ENCODE peak calls at places on chromosomes 11 and 22, in ten cellular contexts. X is BE2C, R is upper lobe of right lung, F is stomach, C is AG09309, Z is astrocyte of the spinal cord, S is epithelial cell of esophagus, M is right atrium auricular region, N is foreskin fibroblast, W is lower leg skin. L is an unnamed sample.

GRCh38 chr22:43891360-43892182 is at the start of gene PNPLA5:
- DNase-seq in X (no peak), R (peak), F (no peak), C (no peak), Z (no peak), S (peak), M (no peak), N (peak), W (no peak), L (no peak)

GRCh38 chr22:39559456-39560105 is 11.0 kb upstream of the CACNA1I start:
- DNase-seq in X (peak), R (no peak), F (no peak), C (no peak), Z (no peak), S (no peak), M (no peak), N (peak), W (no peak), L (no peak)

GRCh38 chr11:6606471-6607189 is 3.1 kb downstream of the ILK start:
- DNase-seq in X (peak), R (peak), F (peak), C (peak), Z (peak), S (peak), M (peak), N (peak), W (peak), L (peak)

GRCh38 chr11:64989416-64989815 is 7.4 kb downstream of the BATF2 start:
- DNase-seq in X (no peak), R (no peak), F (no peak), C (no peak), Z (no peak), S (no peak), M (no peak), N (no peak), W (no peak), L (no peak)

GRCh38 chr11:15635501-15635900 is 520.8 kb downstream of the INSC start:
- DNase-seq in X (no peak), R (no peak), F (no peak), C (no peak), Z (no peak), S (no peak), M (no peak), N (no peak), W (no peak), L (no peak)

GRCh38 chr11:1076061-1076665 is 1.5 kb downstream of the MUC2 start:
- DNase-seq in X (no peak), R (peak), F (no peak), C (no peak), Z (no peak), S (no peak), M (no peak), N (no peak), W (no peak), L (no peak)

GRCh38 chr22:37999640-38000272 is 15.4 kb upstream of the SOX10 start:
- DNase-seq in X (peak), R (no peak), F (no peak), C (no peak), Z (peak), S (peak), M (no peak), N (peak), W (no peak), L (no peak)

GRCh38 chr11:62694455-62695167 is 5.3 kb upstream of the LRRN4CL start:
- DNase-seq in X (peak), R (peak), F (peak), C (no peak), Z (peak), S (peak), M (peak), N (peak), W (peak), L (peak)

GRCh38 chr11:70524096-70524922 is 126.0 kb downstream of the CTTN start:
- DNase-seq in X (peak), R (peak), F (no peak), C (no peak), Z (no peak), S (no peak), M (no peak), N (no peak), W (no peak), L (peak)

GRCh38 chr11:61587951-61588695 is 7.2 kb upstream of the SYT7 start:
- DNase-seq in X (peak), R (peak), F (peak), C (no peak), Z (no peak), S (peak), M (no peak), N (peak), W (peak), L (peak)

GRCh38 chr11:117841582-117842031 is 17.1 kb upstream of the FXYD2 start:
- DNase-seq in X (no peak), R (no peak), F (peak), C (no peak), Z (no peak), S (no peak), M (peak), N (no peak), W (peak), L (no peak)

GRCh38 chr11:116371146-116371545 is 401.6 kb downstream of the BUD13 start:
- DNase-seq in X (peak), R (no peak), F (no peak), C (no peak), Z (no peak), S (no peak), M (no peak), N (no peak), W (no peak), L (no peak)

GRCh38 chr11:76380161-76380976 is 563 bp downstream of the THAP12 start:
- DNase-seq in X (no peak), R (peak), F (no peak), C (no peak), Z (peak), S (peak), M (no peak), N (peak), W (no peak), L (no peak)

GRCh38 chr11:128194226-128194625 is 393.1 kb downstream of the ETS1 start:
- DNase-seq in X (no peak), R (no peak), F (no peak), C (no peak), Z (no peak), S (no peak), M (no peak), N (peak), W (no peak), L (no peak)

GRCh38 chr11:6755303-6755952 is 16.3 kb downstream of the OR2AG2 start:
- DNase-seq in X (peak), R (no peak), F (peak), C (no peak), Z (peak), S (peak), M (no peak), N (peak), W (no peak), L (no peak)

GRCh38 chr11:108019870-108020540 is 11.3 kb downstream of the CUL5 start:
- DNase-seq in X (no peak), R (no peak), F (no peak), C (no peak), Z (peak), S (peak), M (no peak), N (peak), W (no peak), L (no peak)

GRCh38 chr22:50696799-50697561 is 24.4 kb downstream of the SHANK3 start:
- DNase-seq in X (peak), R (peak), F (no peak), C (no peak), Z (no peak), S (peak), M (no peak), N (peak), W (peak), L (no peak)

GRCh38 chr22:43895986-43896645 is 4.3 kb upstream of the PNPLA5 start:
- DNase-seq in X (no peak), R (no peak), F (no peak), C (no peak), Z (no peak), S (no peak), M (no peak), N (no peak), W (no peak), L (no peak)

GRCh38 chr11:19872526-19873135 is 160.0 kb downstream of the NAV2 start:
- DNase-seq in X (no peak), R (no peak), F (no peak), C (no peak), Z (no peak), S (peak), M (no peak), N (no peak), W (no peak), L (no peak)

GRCh38 chr11:132623496-132623895 is 908.8 kb downstream of the OPCML start:
- DNase-seq in X (no peak), R (no peak), F (no peak), C (no peak), Z (no peak), S (no peak), M (no peak), N (peak), W (no peak), L (no peak)

GRCh38 chr11:118092907-118093571 is 6.3 kb upstream of the SMIM35 start:
- DNase-seq in X (no peak), R (no peak), F (no peak), C (no peak), Z (no peak), S (peak), M (no peak), N (no peak), W (no peak), L (no peak)

GRCh38 chr11:122601131-122602125 is 54.1 kb upstream of the UBASH3B start:
- DNase-seq in X (no peak), R (no peak), F (no peak), C (peak), Z (peak), S (peak), M (no peak), N (peak), W (no peak), L (no peak)

GRCh38 chr11:33778682-33779081 is 4.4 kb upstream of the FBXO3 start:
- DNase-seq in X (peak), R (no peak), F (no peak), C (peak), Z (peak), S (no peak), M (no peak), N (peak), W (no peak), L (no peak)

GRCh38 chr11:128448487-128448886 is 138.9 kb downstream of the ETS1 start:
- DNase-seq in X (no peak), R (no peak), F (peak), C (no peak), Z (peak), S (peak), M (no peak), N (peak), W (peak), L (peak)

GRCh38 chr11:71221851-71222250 is 30.5 kb downstream of the SHANK2 start:
- DNase-seq in X (no peak), R (peak), F (no peak), C (no peak), Z (no peak), S (no peak), M (no peak), N (no peak), W (peak), L (no peak)

GRCh38 chr11:8814923-8815240 is 96.1 kb upstream of the AKIP1 start:
- DNase-seq in X (no peak), R (no peak), F (no peak), C (no peak), Z (peak), S (no peak), M (no peak), N (peak), W (no peak), L (no peak)

GRCh38 chr11:101127699-101128570 is 1.7 kb downstream of the PGR start:
- DNase-seq in X (peak), R (peak), F (peak), C (no peak), Z (no peak), S (no peak), M (peak), N (peak), W (peak), L (no peak)

GRCh38 chr22:32991353-32992115 is 66.6 kb downstream of the SYN3 start:
- DNase-seq in X (peak), R (peak), F (no peak), C (no peak), Z (no peak), S (peak), M (peak), N (peak), W (peak), L (no peak)

GRCh38 chr11:63829823-63830489 is 9.0 kb upstream of the MARK2 start:
- DNase-seq in X (peak), R (no peak), F (no peak), C (no peak), Z (peak), S (no peak), M (no peak), N (peak), W (no peak), L (no peak)

GRCh38 chr22:22197993-22198402 is 46.6 kb upstream of the VPREB1 start:
- DNase-seq in X (no peak), R (no peak), F (no peak), C (no peak), Z (no peak), S (no peak), M (no peak), N (no peak), W (no peak), L (no peak)

GRCh38 chr22:22684605-22685561 is 40.5 kb downstream of the GGTLC2 start:
- DNase-seq in X (peak), R (no peak), F (no peak), C (peak), Z (peak), S (no peak), M (no peak), N (peak), W (no peak), L (peak)

GRCh38 chr22:48101704-48102103 is 1339.3 kb downstream of the TBC1D22A start:
- DNase-seq in X (no peak), R (no peak), F (peak), C (no peak), Z (no peak), S (no peak), M (no peak), N (no peak), W (peak), L (no peak)

GRCh38 chr11:14454861-14455632 is 44.6 kb downstream of the COPB1 start:
- DNase-seq in X (no peak), R (no peak), F (no peak), C (no peak), Z (peak), S (peak), M (no peak), N (peak), W (no peak), L (no peak)

GRCh38 chr22:30575859-30576258 is 1.4 kb upstream of the GAL3ST1 start:
- DNase-seq in X (no peak), R (no peak), F (peak), C (no peak), Z (no peak), S (no peak), M (no peak), N (no peak), W (no peak), L (peak)

GRCh38 chr11:69312418-69313399 is 18.8 kb downstream of the MYEOV start:
- DNase-seq in X (no peak), R (peak), F (no peak), C (no peak), Z (no peak), S (no peak), M (no peak), N (no peak), W (peak), L (no peak)

GRCh38 chr11:122748968-122749687 is 89.2 kb upstream of the CRTAM start:
- DNase-seq in X (no peak), R (peak), F (no peak), C (peak), Z (peak), S (peak), M (peak), N (peak), W (no peak), L (no peak)

GRCh38 chr11:132650969-132651720 is 881.2 kb downstream of the OPCML start:
- DNase-seq in X (no peak), R (no peak), F (no peak), C (no peak), Z (no peak), S (no peak), M (no peak), N (no peak), W (no peak), L (no peak)

GRCh38 chr11:11966354-11966741 is 42.1 kb downstream of the DKK3 start:
- DNase-seq in X (no peak), R (no peak), F (no peak), C (no peak), Z (no peak), S (no peak), M (no peak), N (no peak), W (no peak), L (no peak)

GRCh38 chr11:122791836-122792235 is 46.5 kb upstream of the CRTAM start:
- DNase-seq in X (no peak), R (no peak), F (no peak), C (no peak), Z (peak), S (peak), M (no peak), N (peak), W (no peak), L (no peak)

GRCh38 chr11:77548552-77549439 is 41.0 kb upstream of the AQP11 start:
- DNase-seq in X (no peak), R (no peak), F (no peak), C (no peak), Z (no peak), S (no peak), M (no peak), N (no peak), W (peak), L (no peak)
- TF ChIP-seq CTCF in X (no peak), R (no peak), F (no peak), C (no peak), Z (no peak), S (no peak), M (no peak), N (no peak), W (no peak), L (no peak)

GRCh38 chr22:35683560-35683959 is 34.1 kb upstream of the APOL5 start:
- DNase-seq in X (no peak), R (no peak), F (no peak), C (no peak), Z (no peak), S (no peak), M (no peak), N (no peak), W (no peak), L (no peak)

GRCh38 chr22:35685731-35686130 is 31.9 kb upstream of the APOL5 start:
- DNase-seq in X (no peak), R (no peak), F (no peak), C (no peak), Z (no peak), S (peak), M (no peak), N (peak), W (no peak), L (no peak)

GRCh38 chr22:35684270-35684700 is 33.4 kb upstream of the APOL5 start:
- DNase-seq in X (peak), R (no peak), F (no peak), C (peak), Z (peak), S (peak), M (no peak), N (peak), W (no peak), L (no peak)

GRCh38 chr22:35686298-35686697 is 31.4 kb upstream of the APOL5 start:
- DNase-seq in X (no peak), R (no peak), F (no peak), C (no peak), Z (no peak), S (no peak), M (no peak), N (no peak), W (no peak), L (no peak)

DNA sequence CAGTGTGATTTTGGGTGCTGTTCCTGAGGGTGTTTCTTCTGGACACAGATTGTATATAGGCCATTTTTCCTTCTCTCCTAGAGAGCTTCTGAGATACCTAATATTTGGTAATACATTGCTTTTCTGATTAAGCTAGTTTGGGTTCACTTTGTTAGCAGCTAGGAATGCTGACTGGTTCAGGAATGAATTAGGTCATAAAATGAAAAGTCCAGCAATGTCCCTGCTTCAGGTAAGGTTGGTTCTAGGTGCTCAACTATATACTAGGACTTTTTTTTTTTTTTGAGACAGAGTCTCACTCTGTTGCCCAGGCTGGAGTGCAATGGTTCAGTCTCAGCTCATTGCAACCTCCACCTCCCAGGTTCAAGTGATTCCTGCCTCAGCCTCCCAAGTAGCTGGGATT is 32.9 kb upstream of the APOL5 start:
- DNase-seq in X (no peak), R (no peak), F (no peak), C (no peak), Z (no peak), S (no peak), M (no peak), N (no peak), W (no peak), L (no peak)
- TF ChIP-seq CTCF in X (no peak), R (no peak), F (no peak), C (no peak), Z (no peak), S (no peak), M (no peak), N (no peak), W (no peak), L (no peak)

GRCh38 chr11:22165087-22165486 is 27.8 kb upstream of the ANO5 start:
- DNase-seq in X (no peak), R (no peak), F (no peak), C (no peak), Z (no peak), S (no peak), M (no peak), N (no peak), W (no peak), L (no peak)

GRCh38 chr11:22165799-22166548 is 26.9 kb upstream of the ANO5 start:
- DNase-seq in X (no peak), R (no peak), F (no peak), C (no peak), Z (no peak), S (no peak), M (no peak), N (no peak), W (no peak), L (no peak)

GRCh38 chr11:22173532-22173931 is 19.4 kb upstream of the ANO5 start:
- DNase-seq in X (no peak), R (no peak), F (no peak), C (no peak), Z (no peak), S (no peak), M (no peak), N (no peak), W (no peak), L (no peak)

DNA sequence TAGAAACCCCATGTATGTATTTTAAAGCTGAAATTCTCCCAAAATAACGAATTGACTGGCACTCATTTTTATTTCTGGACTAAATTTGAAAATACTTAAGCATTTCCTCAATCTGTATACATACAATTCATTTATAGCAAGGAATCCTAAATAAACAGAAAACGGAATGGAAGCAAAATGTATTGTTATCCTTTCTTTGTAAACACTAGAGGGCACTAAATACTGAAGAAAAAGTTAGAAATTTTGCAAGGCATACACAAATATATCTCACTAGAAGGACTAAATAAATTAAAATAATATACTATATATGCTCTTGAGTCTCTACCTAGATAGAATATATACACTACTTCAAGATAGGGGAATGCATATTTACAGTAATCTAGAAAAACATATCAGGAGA is 23.1 kb upstream of the ANO5 start:
- DNase-seq in X (no peak), R (no peak), F (no peak), C (no peak), Z (no peak), S (no peak), M (no peak), N (peak), W (no peak), L (no peak)
- TF ChIP-seq CTCF in X (peak), R (peak), F (peak), C (no peak), Z (peak), S (no peak), M (peak), N (peak), W (no peak), L (peak)

DNA sequence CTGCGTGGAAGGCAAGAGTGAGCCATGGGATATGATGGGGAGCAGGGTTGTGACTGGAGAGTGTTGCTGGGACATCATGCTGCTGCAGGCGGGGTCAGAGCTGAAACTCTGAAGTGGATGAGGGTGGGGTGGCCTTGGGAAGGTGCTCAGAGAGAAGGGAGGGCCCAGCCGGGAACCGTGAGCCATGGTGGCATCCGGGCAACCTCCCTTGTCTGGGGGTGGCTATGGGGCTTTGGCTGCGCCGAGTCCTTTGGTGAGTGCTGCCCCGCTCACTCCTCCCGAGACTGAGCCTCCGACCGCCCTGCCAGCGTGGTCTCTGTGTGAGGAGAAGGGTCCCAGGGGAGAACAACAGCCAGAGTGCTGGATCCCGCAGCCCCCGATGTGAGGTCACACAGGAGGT is 632.0 kb downstream of the BRD1 start:
- DNase-seq in X (no peak), R (peak), F (no peak), C (no peak), Z (no peak), S (no peak), M (no peak), N (no peak), W (no peak), L (no peak)
- TF ChIP-seq CTCF in X (no peak), R (no peak), F (no peak), C (no peak), Z (no peak), S (no peak), M (no peak), N (no peak), W (no peak), L (no peak)

GRCh38 chr11:119101759-119102423 is at the start of gene DPAGT1:
- DNase-seq in X (peak), R (peak), F (peak), C (peak), Z (peak), S (peak), M (peak), N (peak), W (peak), L (peak)
- TF ChIP-seq CTCF in X (no peak), R (no peak), F (no peak), C (no peak), Z (no peak), S (no peak), M (no peak), N (no peak), W (no peak), L (no peak)